ENCODE peak calls at places on chromosomes 1 and 21, in four cellular contexts. F is PC-9, T is AG09309, O is IMR-90. M is an unnamed sample.
A peak's percentile ranks its signal among the peaks of the same experiment; 100 is the strongest.

GRCh38 chr1:236670060-236670459 is 16.2 kb upstream of the ACTN2 start:
- DNase-seq in F (no peak), T (no peak), O (no peak), M (peak; percentile 23)

GRCh38 chr1:17909634-17910033 is 154.5 kb downstream of the ACTL8 start:
- DNase-seq in F (no peak), T (no peak), O (peak; percentile 24), M (peak; percentile 10)

GRCh38 chr1:244214009-244214967 is 163.2 kb downstream of the ZBTB18 start:
- DNase-seq in F (peak; percentile 81), T (peak; percentile 93), O (peak; percentile 98), M (peak; percentile 94)

GRCh38 chr1:66217021-66217420 is 316.9 kb upstream of the SGIP1 start:
- DNase-seq in F (no peak), T (peak; percentile 45), O (peak; percentile 79), M (peak; percentile 65)

GRCh38 chr1:162070094-162070748 is 730 bp downstream of the NOS1AP start:
- DNase-seq in F (peak; percentile 27), T (no peak), O (no peak), M (no peak)

GRCh38 chr1:17181785-17182464 is 23.0 kb upstream of the PADI1 start:
- DNase-seq in F (no peak), T (no peak), O (no peak), M (no peak)

GRCh38 chr1:178278135-178278534 is 184.2 kb downstream of the RASAL2 start:
- DNase-seq in F (no peak), T (no peak), O (no peak), M (peak; percentile 30)

GRCh38 chr1:59897165-59897564 is 29.4 kb downstream of the CYP2J2 start:
- DNase-seq in F (no peak), T (no peak), O (no peak), M (no peak)

GRCh38 chr1:174103766-174104165 is 55.6 kb upstream of the RABGAP1L start:
- DNase-seq in F (no peak), T (no peak), O (no peak), M (no peak)

GRCh38 chr21:46605759-46606426 is 1.0 kb upstream of the S100B start:
- DNase-seq in F (no peak), T (no peak), O (no peak), M (no peak)

GRCh38 chr1:215891266-215891665 is 324.2 kb downstream of the KCTD3 start:
- DNase-seq in F (no peak), T (no peak), O (peak; percentile 12), M (no peak)

GRCh38 chr1:1067284-1068076 is 6.6 kb downstream of the RNF223 start:
- DNase-seq in F (peak; percentile 77), T (no peak), O (no peak), M (no peak)
- H3K4me3 ChIP-seq in F (peak overlapping the region; percentile 95), T (no peak overlapping the region), O (no peak overlapping the region), M (no peak overlapping the region)

DNA sequence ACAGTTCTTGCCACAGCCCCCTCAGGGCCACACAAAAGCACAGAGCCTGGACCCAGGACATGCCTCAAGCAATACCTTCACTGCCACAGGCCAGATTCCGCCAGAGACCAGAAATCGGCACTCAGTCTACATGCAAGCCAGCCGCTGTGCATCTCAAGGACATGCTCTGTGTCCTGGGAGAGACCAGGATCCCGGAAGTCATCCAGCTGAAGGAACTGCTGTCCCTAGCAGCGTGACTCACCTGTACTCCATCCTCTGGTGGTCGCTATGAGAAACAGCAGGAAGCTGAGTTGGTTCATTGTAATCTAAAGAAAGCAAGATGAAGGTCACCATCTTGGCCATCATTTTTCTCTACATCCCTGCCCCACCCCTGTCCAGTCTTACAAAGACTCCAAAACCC is 401 bp downstream of the ITLN1 start:
- DNase-seq in F (no peak), T (no peak), O (no peak), M (no peak)
- TF ChIP-seq CTCF in F (no peak), T (no peak), O (no peak), M (peak; percentile 2)

GRCh38 chr1:235315173-235315572 is 12.8 kb downstream of the ARID4B start:
- DNase-seq in F (no peak), T (no peak), O (no peak), M (no peak)
- H3K4me3 ChIP-seq in F (no peak overlapping the region), T (no peak overlapping the region), O (no peak overlapping the region), M (no peak overlapping the region)

GRCh38 chr1:76161451-76161850 is 86.9 kb downstream of the ST6GALNAC3 start:
- DNase-seq in F (no peak), T (no peak), O (no peak), M (no peak)

GRCh38 chr1:76160225-76160624 is 85.7 kb downstream of the ST6GALNAC3 start:
- DNase-seq in F (no peak), T (no peak), O (no peak), M (no peak)

GRCh38 chr1:76154213-76154956 is 79.8 kb downstream of the ST6GALNAC3 start:
- DNase-seq in F (peak; percentile 51), T (peak; percentile 7), O (peak; percentile 49), M (peak; percentile 68)

GRCh38 chr1:76156987-76157386 is 82.4 kb downstream of the ST6GALNAC3 start:
- DNase-seq in F (no peak), T (no peak), O (no peak), M (no peak)

GRCh38 chr1:76158126-76158525 is 83.6 kb downstream of the ST6GALNAC3 start:
- DNase-seq in F (no peak), T (no peak), O (no peak), M (no peak)
- TF ChIP-seq CTCF in F (no peak), T (no peak), O (no peak), M (no peak)

GRCh38 chr1:160438320-160438918 is 38.1 kb downstream of the VANGL2 start:
- DNase-seq in F (no peak), T (no peak), O (no peak), M (no peak)
- H3K4me3 ChIP-seq in F (no peak overlapping the region), T (no peak overlapping the region), O (no peak overlapping the region), M (peak overlapping the region; percentile 20)

GRCh38 chr21:17270234-17270633 is 242.6 kb upstream of the CXADR start:
- DNase-seq in F (peak; percentile 2), T (peak; percentile 17), O (peak; percentile 31), M (peak; percentile 36)
- TF ChIP-seq CTCF in F (peak; percentile 71), T (no peak), O (peak; percentile 49), M (peak; percentile 29)

M was measured in fibroblast of villous mesenchyme.